ENCODE peak calls at places on chromosomes 4 and X, in seven cellular contexts. J is activated CD4-positive, alpha-beta T cell treated with anti-CD3 and anti-CD28 coated beads for 36 hours; C is posterior cingulate gyrus; V is fibroblast of the aortic adventitia; B is head of caudate nucleus; M is NCI-H2081; Z is adipocyte. L is an unnamed sample.

GRCh38 chr4:176902710-176903323 is 110.1 kb upstream of the VEGFC start:
- DNase-seq in J (no peak), C (no peak), B (no peak), Z (peak; percentile 65), V (peak; percentile 62), M (no peak), L (peak; percentile 72)

GRCh38 chrX:45266456-45266855 is 65.8 kb upstream of the DIPK2B start:
- DNase-seq in V (no peak), J (no peak), B (no peak), C (no peak), Z (no peak), M (no peak), L (no peak)

GRCh38 chr4:1579834-1580686 is 104.1 kb downstream of the FAM53A start:
- DNase-seq in C (no peak), V (peak; percentile 89), J (peak; percentile 98), B (peak; percentile 55), M (no peak), Z (peak; percentile 99), L (peak; percentile 95)

GRCh38 chrX:46626566-46626965 is 53.0 kb downstream of the CHST7 start:
- DNase-seq in B (no peak), M (no peak), J (peak; percentile 55), C (no peak), V (no peak), Z (no peak), L (no peak)

GRCh38 chrX:115650916-115651315 is 89.9 kb downstream of the PLS3 start:
- DNase-seq in V (peak; percentile 63), C (no peak), J (peak; percentile 35), B (peak; percentile 46), M (peak; percentile 82), Z (peak; percentile 80), L (peak; percentile 42)

GRCh38 chr4:184534511-184535391 is 60.4 kb upstream of the IRF2 start:
- DNase-seq in V (peak; percentile 84), Z (peak; percentile 84), M (no peak), B (no peak), C (no peak), J (no peak), L (peak; percentile 76)

GRCh38 chr4:139692300-139693012 is 26.8 kb downstream of the MGST2 start:
- DNase-seq in V (no peak), J (no peak), C (no peak), B (no peak), M (no peak), Z (no peak), L (no peak)

GRCh38 chr4:47692691-47693090 is 145.2 kb downstream of the CORIN start:
- DNase-seq in V (no peak), J (no peak), Z (no peak), M (peak; percentile 14), C (no peak), B (no peak), L (no peak)

GRCh38 chrX:10579018-10579752 is 41.2 kb downstream of the MID1 start:
- DNase-seq in B (no peak), C (no peak), M (no peak), Z (peak; percentile 67), J (no peak), V (peak; percentile 80), L (peak; percentile 21)

GRCh38 chr4:1505511-1506451 is 99.5 kb upstream of the NKX1-1 start:
- DNase-seq in V (no peak), B (peak; percentile 3), M (no peak), J (no peak), C (peak; percentile 7), Z (no peak), L (no peak)

GRCh38 chrX:151759041-151759440 is 24.5 kb downstream of the CNGA2 start:
- DNase-seq in Z (no peak), V (no peak), B (no peak), J (no peak), M (no peak), C (no peak), L (no peak)

GRCh38 chr4:5561286-5561685 is 147.1 kb downstream of the EVC2 start:
- DNase-seq in C (no peak), V (no peak), Z (no peak), J (no peak), M (no peak), B (no peak), L (no peak)

GRCh38 chrX:41785685-41786084 is 61.7 kb downstream of the GPR82 start:
- DNase-seq in B (no peak), V (no peak), Z (no peak), C (no peak), M (no peak), J (no peak), L (no peak)

GRCh38 chrX:133670394-133670793 is 255.1 kb upstream of the GPC4 start:
- DNase-seq in Z (peak; percentile 71), M (no peak), V (peak; percentile 71), J (no peak), B (no peak), C (no peak), L (peak; percentile 63)

GRCh38 chr4:3196670-3197359 is 52.1 kb upstream of the MSANTD1 start:
- DNase-seq in Z (no peak), J (no peak), M (no peak), V (no peak), C (no peak), B (no peak), L (no peak)